ENCODE peak calls at places on chromosomes 6 and 20, in seven cellular contexts. One of them, this sample, is unnamed.

GRCh38 chr20:62413025-62413580 is 6.0 kb upstream of the CABLES2 start:
- DNase-seq in mesendoderm: no peak
- DNase-seq in neuronal stem cell: no peak
- DNase-seq in IMR-90: no peak
- DNase-seq in H1: no peak
- DNase-seq in mesenchymal stem cell: no peak
- DNase-seq in trophoblast cell: no peak
- DNase-seq in this sample: no peak

GRCh38 chr6:10393544-10394225 is 21.2 kb downstream of the TFAP2A start:
- DNase-seq in mesendoderm: no peak
- DNase-seq in neuronal stem cell: peak; percentile 12
- DNase-seq in IMR-90: no peak
- DNase-seq in H1: no peak
- DNase-seq in mesenchymal stem cell: no peak
- DNase-seq in trophoblast cell: no peak
- DNase-seq in this sample: no peak

GRCh38 chr6:122903266-122903915 is 92.6 kb upstream of the CLVS2 start:
- DNase-seq in mesendoderm: no peak
- DNase-seq in neuronal stem cell: no peak
- DNase-seq in IMR-90: no peak
- DNase-seq in H1: no peak
- DNase-seq in mesenchymal stem cell: no peak
- DNase-seq in trophoblast cell: no peak
- DNase-seq in this sample: no peak

GRCh38 chr6:147285087-147285855 is 81.1 kb downstream of the STXBP5 start:
- DNase-seq in mesendoderm: peak; percentile 59
- DNase-seq in neuronal stem cell: no peak
- DNase-seq in IMR-90: peak; percentile 65
- DNase-seq in H1: no peak
- DNase-seq in mesenchymal stem cell: peak; percentile 58
- DNase-seq in trophoblast cell: peak; percentile 50
- DNase-seq in this sample: no peak

GRCh38 chr6:3749991-3750323 is 1.6 kb downstream of the PXDC1 start:
- DNase-seq in mesendoderm: peak; percentile 51
- DNase-seq in neuronal stem cell: no peak
- DNase-seq in IMR-90: peak; percentile 74
- DNase-seq in H1: no peak
- DNase-seq in mesenchymal stem cell: peak; percentile 68
- DNase-seq in trophoblast cell: peak; percentile 64
- DNase-seq in this sample: no peak

GRCh38 chr6:85726206-85726605 is 83.5 kb upstream of the SYNCRIP start:
- DNase-seq in mesendoderm: peak; percentile 56
- DNase-seq in neuronal stem cell: peak; percentile 3
- DNase-seq in IMR-90: no peak
- DNase-seq in H1: no peak
- DNase-seq in mesenchymal stem cell: no peak
- DNase-seq in trophoblast cell: peak; percentile 2
- DNase-seq in this sample: no peak

GRCh38 chr6:87789198-87789899 is 87.3 kb upstream of the AKIRIN2 start:
- DNase-seq in mesendoderm: peak; percentile 59
- DNase-seq in neuronal stem cell: no peak
- DNase-seq in IMR-90: peak; percentile 46
- DNase-seq in H1: no peak
- DNase-seq in mesenchymal stem cell: peak; percentile 82
- DNase-seq in trophoblast cell: peak; percentile 50
- DNase-seq in this sample: no peak

GRCh38 chr6:121666809-121667208 is 231.4 kb downstream of the GJA1 start:
- DNase-seq in mesendoderm: peak; percentile 65
- DNase-seq in neuronal stem cell: no peak
- DNase-seq in IMR-90: peak; percentile 93
- DNase-seq in H1: no peak
- DNase-seq in mesenchymal stem cell: peak; percentile 89
- DNase-seq in trophoblast cell: peak; percentile 79
- DNase-seq in this sample: no peak

GRCh38 chr20:2350606-2351005 is 30.1 kb upstream of the TGM6 start:
- DNase-seq in mesendoderm: peak; percentile 32
- DNase-seq in neuronal stem cell: no peak
- DNase-seq in IMR-90: no peak
- DNase-seq in H1: no peak
- DNase-seq in mesenchymal stem cell: no peak
- DNase-seq in trophoblast cell: no peak
- DNase-seq in this sample: no peak

GRCh38 chr20:32902456-32903420 is 44.0 kb downstream of the EFCAB8 start:
- DNase-seq in mesendoderm: peak; percentile 57
- DNase-seq in neuronal stem cell: peak; percentile 36
- DNase-seq in IMR-90: peak; percentile 41
- DNase-seq in H1: no peak
- DNase-seq in mesenchymal stem cell: peak; percentile 36
- DNase-seq in trophoblast cell: peak; percentile 65
- DNase-seq in this sample: peak; percentile 59

GRCh38 chr6:20313086-20313485 is 88.6 kb upstream of the E2F3 start:
- DNase-seq in mesendoderm: no peak
- DNase-seq in neuronal stem cell: no peak
- DNase-seq in IMR-90: no peak
- DNase-seq in H1: no peak
- DNase-seq in mesenchymal stem cell: no peak
- DNase-seq in trophoblast cell: no peak
- DNase-seq in this sample: no peak

GRCh38 chr20:46253391-46253790 is 54.9 kb downstream of the CDH22 start:
- DNase-seq in mesendoderm: peak; percentile 48
- DNase-seq in neuronal stem cell: no peak
- DNase-seq in IMR-90: no peak
- DNase-seq in H1: peak; percentile 27
- DNase-seq in mesenchymal stem cell: no peak
- DNase-seq in trophoblast cell: no peak
- DNase-seq in this sample: peak; percentile 63

GRCh38 chr6:33817520-33817919 is 13.7 kb upstream of the MLN start:
- DNase-seq in mesendoderm: no peak
- DNase-seq in neuronal stem cell: no peak
- DNase-seq in IMR-90: no peak
- DNase-seq in H1: no peak
- DNase-seq in mesenchymal stem cell: no peak
- DNase-seq in trophoblast cell: no peak
- DNase-seq in this sample: no peak

GRCh38 chr6:112086744-112087135 is 542 bp downstream of the TUBE1 start:
- DNase-seq in mesendoderm: peak; percentile 63
- DNase-seq in neuronal stem cell: no peak
- DNase-seq in IMR-90: peak; percentile 64
- DNase-seq in H1: no peak
- DNase-seq in mesenchymal stem cell: peak; percentile 78
- DNase-seq in trophoblast cell: peak; percentile 62
- DNase-seq in this sample: no peak

GRCh38 chr6:105886066-105886811 is 199.9 kb upstream of the PRDM1 start:
- DNase-seq in mesendoderm: no peak
- DNase-seq in neuronal stem cell: no peak
- DNase-seq in IMR-90: no peak
- DNase-seq in H1: no peak
- DNase-seq in mesenchymal stem cell: no peak
- DNase-seq in trophoblast cell: no peak
- DNase-seq in this sample: no peak

GRCh38 chr6:156420172-156420993 is 356.8 kb upstream of the ARID1B start:
- DNase-seq in mesendoderm: no peak
- DNase-seq in neuronal stem cell: no peak
- DNase-seq in IMR-90: peak; percentile 35
- DNase-seq in H1: no peak
- DNase-seq in mesenchymal stem cell: no peak
- DNase-seq in trophoblast cell: peak; percentile 18
- DNase-seq in this sample: no peak

GRCh38 chr20:35146299-35146921 is 726 bp downstream of the EDEM2 start:
- DNase-seq in mesendoderm: peak; percentile 71
- DNase-seq in neuronal stem cell: no peak
- DNase-seq in IMR-90: no peak
- DNase-seq in H1: no peak
- DNase-seq in mesenchymal stem cell: peak; percentile 67
- DNase-seq in trophoblast cell: peak; percentile 53
- DNase-seq in this sample: peak; percentile 56

GRCh38 chr6:32148722-32149576 is 2.8 kb downstream of the PRRT1 start:
- DNase-seq in mesendoderm: peak; percentile 56
- DNase-seq in neuronal stem cell: no peak
- DNase-seq in IMR-90: no peak
- DNase-seq in H1: peak; percentile 72
- DNase-seq in mesenchymal stem cell: peak; percentile 44
- DNase-seq in trophoblast cell: peak; percentile 28
- DNase-seq in this sample: peak; percentile 91

GRCh38 chr20:36932476-36933426 is 18.8 kb downstream of the SAMHD1 start:
- DNase-seq in mesendoderm: no peak
- DNase-seq in neuronal stem cell: no peak
- DNase-seq in IMR-90: peak; percentile 59
- DNase-seq in H1: no peak
- DNase-seq in mesenchymal stem cell: peak; percentile 81
- DNase-seq in trophoblast cell: no peak
- DNase-seq in this sample: no peak

GRCh38 chr6:110039996-110040383 is 61.9 kb downstream of the GPR6 start:
- DNase-seq in mesendoderm: peak; percentile 59
- DNase-seq in neuronal stem cell: no peak
- DNase-seq in IMR-90: peak; percentile 9
- DNase-seq in H1: no peak
- DNase-seq in mesenchymal stem cell: peak; percentile 19
- DNase-seq in trophoblast cell: peak; percentile 54
- DNase-seq in this sample: peak; percentile 68

GRCh38 chr6:41647061-41647511 is 8.8 kb downstream of the MDFI start:
- DNase-seq in mesendoderm: no peak
- DNase-seq in neuronal stem cell: no peak
- DNase-seq in IMR-90: no peak
- DNase-seq in H1: no peak
- DNase-seq in mesenchymal stem cell: peak; percentile 19
- DNase-seq in trophoblast cell: no peak
- DNase-seq in this sample: no peak

GRCh38 chr6:624979-625378 is 31.9 kb downstream of the HUS1B start:
- DNase-seq in mesendoderm: peak; percentile 56
- DNase-seq in neuronal stem cell: no peak
- DNase-seq in IMR-90: peak; percentile 51
- DNase-seq in H1: no peak
- DNase-seq in mesenchymal stem cell: peak; percentile 68
- DNase-seq in trophoblast cell: no peak
- DNase-seq in this sample: no peak

GRCh38 chr20:48601798-48602197 is 226.0 kb downstream of the PREX1 start:
- DNase-seq in mesendoderm: no peak
- DNase-seq in neuronal stem cell: no peak
- DNase-seq in IMR-90: no peak
- DNase-seq in H1: no peak
- DNase-seq in mesenchymal stem cell: no peak
- DNase-seq in trophoblast cell: no peak
- DNase-seq in this sample: no peak

GRCh38 chr6:159151266-159151855 is 17.8 kb upstream of the FNDC1 start:
- DNase-seq in mesendoderm: peak; percentile 45
- DNase-seq in neuronal stem cell: no peak
- DNase-seq in IMR-90: peak; percentile 58
- DNase-seq in H1: no peak
- DNase-seq in mesenchymal stem cell: peak; percentile 55
- DNase-seq in trophoblast cell: peak; percentile 72
- DNase-seq in this sample: no peak

GRCh38 chr6:159152014-159152413 is 17.2 kb upstream of the FNDC1 start:
- DNase-seq in mesendoderm: peak; percentile 8
- DNase-seq in neuronal stem cell: no peak
- DNase-seq in IMR-90: peak; percentile 16
- DNase-seq in H1: no peak
- DNase-seq in mesenchymal stem cell: no peak
- DNase-seq in trophoblast cell: peak; percentile 14
- DNase-seq in this sample: no peak

GRCh38 chr6:159156089-159156488 is 13.1 kb upstream of the FNDC1 start:
- DNase-seq in mesendoderm: no peak
- DNase-seq in neuronal stem cell: no peak
- DNase-seq in IMR-90: no peak
- DNase-seq in H1: no peak
- DNase-seq in mesenchymal stem cell: no peak
- DNase-seq in trophoblast cell: no peak
- DNase-seq in this sample: no peak

GRCh38 chr6:159157431-159157830 is 11.8 kb upstream of the FNDC1 start:
- DNase-seq in mesendoderm: no peak
- DNase-seq in neuronal stem cell: no peak
- DNase-seq in IMR-90: no peak
- DNase-seq in H1: no peak
- DNase-seq in mesenchymal stem cell: no peak
- DNase-seq in trophoblast cell: no peak
- DNase-seq in this sample: no peak

DNA sequence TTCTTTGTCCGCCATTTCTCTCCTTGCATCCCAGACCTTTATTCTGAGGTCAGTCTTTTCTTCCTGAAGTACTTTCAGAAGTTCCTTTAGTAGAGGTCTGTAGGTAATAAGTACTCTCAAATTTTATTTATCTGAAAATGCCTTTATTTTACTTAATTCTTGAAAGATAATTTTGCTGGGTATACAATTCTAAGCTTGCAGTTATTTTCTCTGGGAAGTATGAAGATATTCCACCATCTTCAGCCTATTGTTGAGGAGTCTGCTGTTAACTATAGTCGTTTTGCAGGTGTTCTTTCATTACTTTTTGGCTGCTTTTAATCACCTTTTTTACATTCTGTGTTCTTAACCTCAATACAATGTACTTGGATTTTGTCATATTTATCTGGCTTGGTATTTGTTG is 13.5 kb upstream of the FNDC1 start:
- DNase-seq in mesendoderm: no peak
- DNase-seq in neuronal stem cell: no peak
- DNase-seq in IMR-90: no peak
- DNase-seq in H1: no peak
- DNase-seq in mesenchymal stem cell: no peak
- DNase-seq in trophoblast cell: no peak
- DNase-seq in this sample: no peak
- H3K18ac ChIP-seq in mesendoderm: no peak overlapping the region
- H3K18ac ChIP-seq in neuronal stem cell: no peak overlapping the region
- H3K18ac ChIP-seq in IMR-90: no peak overlapping the region
- H3K18ac ChIP-seq in H1: no peak overlapping the region
- H3K18ac ChIP-seq in mesenchymal stem cell: no peak overlapping the region
- H3K18ac ChIP-seq in trophoblast cell: no peak overlapping the region
- H3K18ac ChIP-seq in this sample: no peak overlapping the region

GRCh38 chr6:27062755-27063154 is 184.7 kb upstream of the PRSS16 start:
- DNase-seq in mesendoderm: no peak
- DNase-seq in neuronal stem cell: no peak
- DNase-seq in IMR-90: no peak
- DNase-seq in H1: no peak
- DNase-seq in mesenchymal stem cell: no peak
- DNase-seq in trophoblast cell: no peak
- DNase-seq in this sample: no peak
- H3K18ac ChIP-seq in mesendoderm: no peak overlapping the region
- H3K18ac ChIP-seq in neuronal stem cell: no peak overlapping the region
- H3K18ac ChIP-seq in IMR-90: no peak overlapping the region
- H3K18ac ChIP-seq in H1: no peak overlapping the region
- H3K18ac ChIP-seq in mesenchymal stem cell: no peak overlapping the region
- H3K18ac ChIP-seq in trophoblast cell: no peak overlapping the region
- H3K18ac ChIP-seq in this sample: no peak overlapping the region

DNA sequence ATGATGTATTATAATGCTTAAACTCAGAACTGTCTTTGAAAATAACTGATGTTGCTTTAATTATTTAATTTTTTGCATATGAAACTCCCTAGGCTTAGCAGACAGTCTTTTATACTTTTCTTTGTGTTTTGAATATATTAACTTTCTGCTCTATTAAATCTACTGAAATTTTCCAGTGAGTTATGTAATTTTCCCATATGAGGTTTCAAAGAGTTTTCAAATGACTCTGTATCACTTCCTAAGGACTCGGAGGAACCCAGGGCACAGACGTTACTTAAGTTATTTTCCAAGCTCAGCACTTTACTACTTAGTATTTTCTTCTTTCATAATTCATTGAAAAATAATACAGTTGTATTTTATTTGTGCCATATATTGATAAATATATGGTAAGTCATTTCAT is 122.6 kb downstream of the HS3ST5 start:
- DNase-seq in mesendoderm: no peak
- DNase-seq in neuronal stem cell: no peak
- DNase-seq in IMR-90: no peak
- DNase-seq in H1: no peak
- DNase-seq in mesenchymal stem cell: no peak
- DNase-seq in trophoblast cell: no peak
- DNase-seq in this sample: no peak
- H3K18ac ChIP-seq in mesendoderm: no peak overlapping the region
- H3K18ac ChIP-seq in neuronal stem cell: no peak overlapping the region
- H3K18ac ChIP-seq in IMR-90: no peak overlapping the region
- H3K18ac ChIP-seq in H1: no peak overlapping the region
- H3K18ac ChIP-seq in mesenchymal stem cell: no peak overlapping the region
- H3K18ac ChIP-seq in trophoblast cell: no peak overlapping the region
- H3K18ac ChIP-seq in this sample: no peak overlapping the region

GRCh38 chr20:17834804-17835203 is 133.8 kb downstream of the SNX5 start:
- DNase-seq in mesendoderm: no peak
- DNase-seq in neuronal stem cell: no peak
- DNase-seq in IMR-90: no peak
- DNase-seq in H1: no peak
- DNase-seq in mesenchymal stem cell: no peak
- DNase-seq in trophoblast cell: no peak
- DNase-seq in this sample: no peak
- H3K18ac ChIP-seq in mesendoderm: no peak overlapping the region
- H3K18ac ChIP-seq in neuronal stem cell: no peak overlapping the region
- H3K18ac ChIP-seq in IMR-90: no peak overlapping the region
- H3K18ac ChIP-seq in H1: no peak overlapping the region
- H3K18ac ChIP-seq in mesenchymal stem cell: no peak overlapping the region
- H3K18ac ChIP-seq in trophoblast cell: no peak overlapping the region
- H3K18ac ChIP-seq in this sample: no peak overlapping the region

This sample was measured in H9.